ENCODE peak calls at places on chromosomes 2 and 18, in six cellular contexts. B, T, A, W, F and E are unnamed samples.

GRCh38 chr18:61556316-61556715 is 223.1 kb downstream of the CDH20 start:
- DNase-seq in B (no peak), T (no peak), A (no peak), W (no peak), F (no peak), E (no peak)

GRCh38 chr2:10321590-10321989 is 18.9 kb downstream of the HPCAL1 start:
- DNase-seq in B (no peak), T (no peak), A (no peak), W (no peak), F (no peak), E (no peak)

GRCh38 chr2:219824996-219825395 is 197.6 kb downstream of the SLC4A3 start:
- DNase-seq in B (no peak), T (no peak), A (no peak), W (no peak), F (no peak), E (no peak)

GRCh38 chr2:102137138-102137537 is 5.4 kb upstream of the IL1R1 start:
- DNase-seq in B (no peak), T (no peak), A (no peak), W (no peak), F (no peak), E (no peak)

GRCh38 chr2:104028066-104028465 is 825.8 kb upstream of the POU3F3 start:
- DNase-seq in B (no peak), T (no peak), A (peak), W (no peak), F (peak), E (no peak)

GRCh38 chr2:5981241-5982055 is 289.3 kb downstream of the SOX11 start:
- DNase-seq in B (no peak), T (no peak), A (peak), W (peak), F (peak), E (no peak)

GRCh38 chr2:196066794-196067382 is 1.7 kb downstream of the DNAH7 start:
- DNase-seq in B (no peak), T (no peak), A (no peak), W (no peak), F (peak), E (peak)

GRCh38 chr2:219225350-219225749 is 4.1 kb downstream of the ATG9A start:
- DNase-seq in B (no peak), T (no peak), A (no peak), W (no peak), F (no peak), E (no peak)

GRCh38 chr2:96304606-96305005 is 740 bp downstream of the SNRNP200 start:
- DNase-seq in B (no peak), T (peak), A (no peak), W (no peak), F (no peak), E (no peak)

GRCh38 chr2:23603156-23603555 is 218.2 kb downstream of the KLHL29 start:
- DNase-seq in B (no peak), T (no peak), A (no peak), W (no peak), F (no peak), E (no peak)

GRCh38 chr2:17579605-17580318 is 39.3 kb downstream of the VSNL1 start:
- DNase-seq in B (no peak), T (peak), A (no peak), W (no peak), F (no peak), E (no peak)

GRCh38 chr18:32122039-32122438 is 30.4 kb downstream of the RNF138 start:
- DNase-seq in B (no peak), T (peak), A (no peak), W (no peak), F (no peak), E (no peak)

GRCh38 chr2:10742666-10743065 is 21.2 kb downstream of the ATP6V1C2 start:
- DNase-seq in B (no peak), T (no peak), A (no peak), W (no peak), F (no peak), E (no peak)

GRCh38 chr2:54635554-54636152 is 87.8 kb upstream of the EML6 start:
- DNase-seq in B (no peak), T (no peak), A (peak), W (no peak), F (peak), E (no peak)

GRCh38 chr2:169659314-169659713 is 34.9 kb downstream of the CFAP210 start:
- DNase-seq in B (no peak), T (no peak), A (no peak), W (no peak), F (no peak), E (no peak)

GRCh38 chr2:137969418-137969765 is 5.1 kb downstream of the HNMT start:
- DNase-seq in B (peak), T (no peak), A (peak), W (no peak), F (peak), E (peak)

DNA sequence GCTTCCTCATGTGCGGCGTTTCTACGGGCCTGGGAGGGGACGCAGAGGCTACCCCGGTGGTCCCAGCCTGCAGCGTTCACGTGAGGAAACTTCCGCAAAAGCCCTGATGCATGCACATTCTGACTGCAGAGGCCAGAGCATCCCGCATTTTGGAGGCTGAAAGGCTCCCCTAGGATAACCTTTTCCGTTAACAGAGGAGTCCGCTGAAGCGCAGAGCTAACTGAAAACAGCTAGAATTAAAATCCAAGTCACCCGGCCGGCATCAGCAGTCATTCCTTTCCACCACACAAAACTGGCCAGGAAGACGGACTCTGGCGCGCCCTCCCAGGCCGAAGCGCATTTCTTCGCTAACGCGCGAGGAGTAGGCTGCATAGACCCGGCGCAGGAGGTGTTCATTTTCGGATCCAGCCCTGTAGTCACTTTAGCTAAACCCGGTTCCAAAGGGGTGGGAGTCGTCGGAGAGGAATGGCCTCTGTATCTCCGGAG is 747 bp upstream of the TUBB6 start:
- DNase-seq in B (no peak), T (no peak), A (peak), W (no peak), F (peak), E (peak)
- TF ChIP-seq CTCF in B (no peak), T (no peak), A (peak), W (no peak), F (peak), E (no peak)

GRCh38 chr2:117835990-117836760 is 21.7 kb downstream of the DDX18 start:
- DNase-seq in B (peak), T (peak), A (peak), W (peak), F (peak), E (peak)
- TF ChIP-seq CTCF in B (peak), T (peak), A (peak), W (peak), F (peak), E (peak)

DNA sequence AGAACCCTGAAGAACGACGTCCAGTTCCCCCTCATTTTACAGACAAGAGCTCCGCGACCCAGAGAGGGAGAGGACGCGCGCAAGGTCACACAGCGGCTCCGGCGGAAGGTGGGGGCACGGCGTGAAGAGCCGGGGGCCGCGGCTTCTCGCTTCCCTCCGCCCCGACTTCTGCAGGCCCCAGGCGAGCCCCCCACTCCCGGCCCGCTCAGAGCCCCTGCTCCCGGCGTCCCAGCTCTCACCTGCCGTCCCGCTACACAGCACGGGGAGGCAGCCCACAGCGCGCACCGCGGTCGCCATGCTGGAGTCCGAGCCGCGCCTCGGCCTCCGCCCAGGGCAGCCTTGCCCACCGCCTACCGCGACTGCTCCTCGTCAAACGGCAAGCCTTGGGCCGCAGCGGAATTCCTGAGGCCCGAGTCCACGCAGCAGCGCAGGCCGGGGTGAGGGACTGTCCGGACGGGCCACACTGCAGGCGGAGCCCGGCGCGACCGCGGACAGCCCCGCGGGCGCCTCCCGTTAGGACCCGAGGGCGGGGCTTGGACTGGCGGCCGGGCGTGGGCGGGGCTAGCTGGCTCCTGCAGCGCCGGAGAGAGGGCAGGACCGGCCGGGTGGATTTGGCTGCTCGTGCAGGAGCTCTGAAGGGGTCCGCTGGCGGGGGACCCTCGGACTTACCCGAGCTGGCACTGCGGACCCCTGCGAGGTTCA is at the start of gene MRPS5:
- DNase-seq in B (peak), T (peak), A (peak), W (peak), F (peak), E (peak)
- TF ChIP-seq CTCF in B (no peak), T (peak), A (no peak), W (peak), F (peak), E (peak)

GRCh38 chr2:59584958-59585357 is 968.5 kb downstream of the BCL11A start:
- DNase-seq in B (no peak), T (peak), A (no peak), W (no peak), F (no peak), E (no peak)
- TF ChIP-seq CTCF in B (no peak), T (peak), A (no peak), W (no peak), F (no peak), E (no peak)